ENCODE peak calls at places on chromosomes 2 and 18, in seven cellular contexts. T is left lung, W is ovary, O is fibroblast of lung, E is GM23338, N is upper lobe of right lung, Q is lower lobe of right lung. M is an unnamed sample.

GRCh38 chr2:197310940-197311485 is 433 bp upstream of the ANKRD44 start:
- DNase-seq in T (no peak), W (no peak), O (no peak), E (no peak), N (no peak), Q (no peak), M (no peak)

GRCh38 chr2:96135171-96135570 is 3.1 kb downstream of the ASTL start:
- DNase-seq in T (no peak), W (no peak), O (no peak), E (no peak), N (no peak), Q (no peak), M (no peak)

GRCh38 chr2:118059919-118060478 is 28.3 kb upstream of the INSIG2 start:
- DNase-seq in T (no peak), W (no peak), O (peak), E (no peak), N (no peak), Q (no peak), M (no peak)

GRCh38 chr2:112580084-112580483 is 4.3 kb upstream of the CHCHD5 start:
- DNase-seq in T (no peak), W (no peak), O (no peak), E (no peak), N (no peak), Q (no peak), M (no peak)

GRCh38 chr2:140593159-140593558 is 1537.7 kb downstream of the LRP1B start:
- DNase-seq in T (no peak), W (no peak), O (no peak), E (no peak), N (no peak), Q (no peak), M (no peak)

GRCh38 chr2:20091305-20091991 is 40.0 kb upstream of the LAPTM4A start:
- DNase-seq in T (no peak), W (peak), O (peak), E (no peak), N (no peak), Q (no peak), M (peak)

GRCh38 chr18:22604390-22604985 is 186.8 kb upstream of the CTAGE1 start:
- DNase-seq in T (no peak), W (no peak), O (peak), E (no peak), N (peak), Q (no peak), M (no peak)

GRCh38 chr2:235011607-235011928 is 59.8 kb downstream of the SH3BP4 start:
- DNase-seq in T (no peak), W (no peak), O (no peak), E (peak), N (no peak), Q (no peak), M (no peak)

GRCh38 chr2:233819884-233820765 is 34.2 kb downstream of the HJURP start:
- DNase-seq in T (no peak), W (no peak), O (no peak), E (no peak), N (peak), Q (no peak), M (no peak)

DNA sequence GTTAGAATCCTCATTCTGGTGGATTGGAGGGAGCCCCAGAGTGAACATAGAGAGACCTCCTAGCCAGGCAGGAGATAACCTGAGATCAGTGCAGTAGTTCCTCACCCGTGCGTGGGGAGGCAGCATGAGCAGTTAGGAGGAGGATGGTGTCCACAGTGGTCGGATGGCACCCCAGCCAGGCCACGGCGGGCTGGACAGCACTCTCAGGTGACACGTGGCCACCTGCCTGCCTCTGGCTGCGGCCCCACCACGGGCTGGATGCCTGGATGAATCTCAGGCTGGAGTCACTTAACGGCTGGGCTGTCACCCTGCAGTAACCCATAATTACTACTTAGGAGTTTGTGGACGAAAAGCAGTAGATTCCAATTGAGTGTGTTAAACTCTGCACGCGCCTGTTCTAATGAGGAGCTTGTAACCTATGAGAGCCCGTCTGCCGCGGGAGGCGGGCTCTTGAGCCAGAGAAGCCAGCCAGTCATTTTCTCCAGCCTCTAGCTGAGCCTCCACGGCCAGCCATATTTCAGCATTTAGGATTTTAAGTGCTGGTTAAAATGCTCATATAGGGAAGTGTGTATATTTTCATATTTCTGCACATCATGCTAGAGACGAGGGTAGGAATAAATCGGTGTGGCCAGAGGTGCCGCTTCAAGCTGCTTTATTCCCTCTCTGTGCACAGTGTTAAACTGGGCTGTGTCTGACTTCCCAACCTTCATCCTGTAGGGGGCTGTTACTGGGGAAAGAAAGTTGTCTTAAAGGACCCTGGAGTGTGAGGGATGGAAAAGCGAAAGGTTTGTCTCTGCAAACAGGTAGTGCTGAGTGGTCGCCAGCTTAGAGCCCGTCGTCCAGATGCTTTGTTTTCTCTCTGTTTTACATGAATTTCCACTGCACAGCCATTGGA is 144.0 kb downstream of the GLI2 start:
- DNase-seq in T (no peak), W (no peak), O (peak), E (peak), N (no peak), Q (peak), M (peak)
- TF ChIP-seq CTCF in T (no peak), W (no peak), O (no peak), E (peak), N (no peak), Q (no peak), M (no peak)

GRCh38 chr2:237669628-237670351 is 42.4 kb downstream of the LRRFIP1 start:
- DNase-seq in T (peak), W (peak), O (peak), E (no peak), N (peak), Q (no peak), M (no peak)

GRCh38 chr2:237671466-237672173 is 44.2 kb downstream of the LRRFIP1 start:
- DNase-seq in T (no peak), W (no peak), O (no peak), E (no peak), N (peak), Q (no peak), M (no peak)

GRCh38 chr2:237672731-237673129 is 45.3 kb downstream of the LRRFIP1 start:
- DNase-seq in T (no peak), W (no peak), O (no peak), E (no peak), N (no peak), Q (no peak), M (no peak)

GRCh38 chr2:237669129-237669627 is 41.8 kb downstream of the LRRFIP1 start:
- DNase-seq in T (no peak), W (no peak), O (no peak), E (no peak), N (no peak), Q (no peak), M (no peak)

DNA sequence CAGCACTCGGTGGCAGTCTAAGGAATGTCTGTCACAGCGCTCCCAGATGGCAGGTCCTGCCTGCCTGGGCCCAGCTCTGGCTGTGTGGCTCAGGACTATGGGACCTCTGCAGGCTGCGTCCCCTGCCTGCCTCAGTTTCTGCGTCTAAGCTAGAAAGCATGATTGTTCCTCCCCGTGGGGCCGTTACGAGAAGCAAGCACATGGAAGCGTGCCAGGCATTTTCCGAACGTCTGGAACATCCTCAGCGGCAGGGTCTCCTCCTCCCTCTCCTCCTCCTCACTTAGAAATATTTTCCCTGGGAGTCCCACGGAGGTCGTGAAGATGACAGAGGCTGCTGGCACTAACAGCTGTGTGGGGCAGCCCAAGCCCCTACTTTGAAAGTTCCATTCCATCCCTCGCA is 43.3 kb downstream of the LRRFIP1 start:
- DNase-seq in T (no peak), W (peak), O (no peak), E (no peak), N (peak), Q (no peak), M (no peak)
- H3K27ac ChIP-seq in T (peak), W (peak), O (peak), E (no peak), N (no peak), Q (peak), M (no peak)

DNA sequence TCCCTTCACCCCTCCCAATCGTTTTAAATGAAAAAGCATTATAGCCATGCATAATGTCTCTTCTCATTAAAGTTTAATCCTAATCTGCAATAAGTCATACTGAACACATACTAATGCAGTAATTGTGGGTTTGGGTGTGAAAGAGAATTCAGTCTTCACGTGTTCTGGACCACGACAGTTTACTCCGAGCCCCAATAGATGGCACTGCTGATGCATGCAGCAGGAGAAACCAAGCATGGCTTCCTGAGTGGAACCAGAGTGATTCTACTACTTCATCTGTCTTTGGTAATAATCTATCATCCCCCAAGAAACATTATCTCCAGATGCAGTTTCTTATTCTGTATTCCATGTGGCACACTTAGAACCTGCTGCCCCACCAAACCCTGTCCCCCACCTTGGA is 47.0 kb upstream of the LAMA1 start:
- DNase-seq in T (no peak), W (no peak), O (no peak), E (peak), N (no peak), Q (no peak), M (no peak)
- TF ChIP-seq CTCF in T (no peak), W (no peak), O (peak), E (peak), N (peak), Q (peak), M (no peak)

DNA sequence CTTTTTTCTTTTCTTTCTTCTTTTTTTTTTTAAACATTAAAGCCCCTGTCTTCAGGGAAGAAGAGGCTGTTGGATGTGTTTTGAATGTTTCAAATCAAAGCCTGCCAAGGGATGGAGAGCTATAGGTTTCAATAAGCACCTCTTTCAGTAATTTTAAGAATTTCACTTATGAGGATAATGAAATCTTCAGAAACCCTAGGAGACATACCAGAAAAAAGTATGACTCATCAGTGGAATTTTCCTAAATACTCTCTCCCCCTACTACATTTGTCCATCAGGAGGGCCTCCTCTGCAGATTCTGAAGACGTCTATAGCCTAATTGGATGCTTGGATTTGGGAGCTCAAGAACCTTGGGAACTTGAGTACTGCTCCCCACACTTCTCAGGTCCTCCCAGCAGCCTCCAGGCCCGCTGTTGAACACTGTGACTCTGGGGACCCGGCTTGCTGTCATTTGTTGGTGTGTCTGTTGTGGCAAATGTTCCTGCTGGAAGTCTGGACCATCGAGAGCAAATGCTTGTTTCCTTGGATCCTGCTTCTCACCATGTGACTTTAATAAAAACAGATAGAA is 374.3 kb downstream of the SLC4A3 start:
- DNase-seq in T (no peak), W (no peak), O (peak), E (no peak), N (no peak), Q (no peak), M (peak)
- H3K27ac ChIP-seq in T (no peak), W (no peak), O (no peak), E (no peak), N (no peak), Q (no peak), M (no peak)

DNA sequence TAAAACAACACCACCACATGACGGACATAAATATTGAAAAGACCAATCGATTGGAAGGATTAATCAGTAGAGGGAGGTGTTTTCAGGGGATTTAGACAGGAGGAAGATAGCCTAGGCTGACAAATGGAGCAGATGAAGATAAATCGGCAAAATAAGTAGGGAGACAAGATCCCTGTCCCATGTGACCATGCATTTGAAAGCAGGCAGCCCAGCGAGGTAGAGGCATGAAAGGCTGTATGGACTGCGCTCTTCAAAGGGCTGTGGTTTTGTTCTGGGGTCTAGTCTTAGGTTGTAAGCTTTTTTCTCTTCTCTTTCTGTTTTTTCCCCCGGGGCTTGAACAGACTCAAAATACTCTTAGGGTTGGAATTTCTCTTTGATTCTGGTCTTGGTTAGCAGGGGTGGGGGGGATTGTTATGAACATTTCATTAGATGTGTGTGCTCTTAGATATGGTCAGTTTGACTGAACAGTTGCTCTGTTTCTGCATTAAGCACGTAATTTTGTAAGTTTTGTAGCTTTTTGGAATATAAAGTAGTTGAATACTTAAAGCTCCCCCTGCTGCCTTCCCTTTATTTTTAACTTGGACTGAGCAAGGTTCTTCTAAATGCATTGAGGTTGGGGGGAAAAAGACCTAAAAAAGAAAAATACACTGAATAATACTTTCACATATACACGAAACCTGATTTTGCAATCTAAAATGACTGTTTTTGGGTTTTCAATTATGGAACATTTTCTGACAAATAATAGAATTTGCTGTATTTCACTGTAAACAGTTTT is 32.2 kb downstream of the ZNF532 start:
- DNase-seq in T (no peak), W (no peak), O (no peak), E (no peak), N (no peak), Q (no peak), M (no peak)
- TF ChIP-seq CTCF in T (no peak), W (no peak), O (no peak), E (no peak), N (no peak), Q (no peak), M (no peak)

GRCh38 chr2:70523672-70523995 is 30.0 kb downstream of the TGFA start:
- DNase-seq in T (no peak), W (no peak), O (no peak), E (no peak), N (no peak), Q (no peak), M (no peak)
- H3K27ac ChIP-seq in T (no peak), W (no peak), O (no peak), E (no peak), N (peak), Q (no peak), M (peak)

GRCh38 chr2:73385486-73386341 is at the start of gene ALMS1:
- DNase-seq in T (peak), W (peak), O (peak), E (peak), N (peak), Q (peak), M (peak)
- TF ChIP-seq CTCF in T (no peak), W (peak), O (no peak), E (no peak), N (peak), Q (peak), M (no peak)

GRCh38 chr2:115303-115702 is 69.0 kb upstream of the FAM110C start:
- DNase-seq in T (no peak), W (no peak), O (no peak), E (peak), N (no peak), Q (no peak), M (no peak)

GRCh38 chr2:109112-109809 is 63.0 kb upstream of the FAM110C start:
- DNase-seq in T (no peak), W (no peak), O (no peak), E (no peak), N (no peak), Q (no peak), M (no peak)

GRCh38 chr2:110017-110416 is 63.7 kb upstream of the FAM110C start:
- DNase-seq in T (no peak), W (no peak), O (no peak), E (no peak), N (no peak), Q (no peak), M (no peak)
- H3K27ac ChIP-seq in T (no peak), W (no peak), O (no peak), E (no peak), N (no peak), Q (no peak), M (no peak)

GRCh38 chr2:11071939-11072338 is 83.3 kb upstream of the SLC66A3 start:
- DNase-seq in T (no peak), W (no peak), O (no peak), E (no peak), N (no peak), Q (no peak), M (no peak)

GRCh38 chr2:11074246-11074820 is 80.9 kb upstream of the SLC66A3 start:
- DNase-seq in T (no peak), W (no peak), O (no peak), E (no peak), N (no peak), Q (no peak), M (no peak)

GRCh38 chr2:11073791-11074190 is 81.5 kb upstream of the SLC66A3 start:
- DNase-seq in T (no peak), W (no peak), O (peak), E (no peak), N (no peak), Q (no peak), M (no peak)

GRCh38 chr2:11072550-11072949 is 82.7 kb upstream of the SLC66A3 start:
- DNase-seq in T (no peak), W (no peak), O (no peak), E (no peak), N (no peak), Q (no peak), M (no peak)

GRCh38 chr2:11073251-11073650 is 82.0 kb upstream of the SLC66A3 start:
- DNase-seq in T (no peak), W (peak), O (no peak), E (peak), N (peak), Q (no peak), M (no peak)
- TF ChIP-seq CTCF in T (peak), W (no peak), O (no peak), E (peak), N (peak), Q (peak), M (peak)